ENCODE peak calls at places on chromosome 14, in five cellular contexts. One of them, this sample, is unnamed.

GRCh38 chr14:54462048-54462447 is 20.9 kb upstream of the CNIH1 start:
- DNase-seq in cardiac fibroblast: peak; percentile 59
- DNase-seq in caudate nucleus: no peak
- DNase-seq in Right ventricle myocardium superior: no peak
- DNase-seq in DMS53: no peak
- DNase-seq in this sample: no peak

GRCh38 chr14:72847721-72848120 is 46.2 kb downstream of the DPF3 start:
- DNase-seq in DMS53: peak; percentile 2
- DNase-seq in caudate nucleus: no peak
- DNase-seq in Right ventricle myocardium superior: no peak
- DNase-seq in cardiac fibroblast: no peak
- DNase-seq in this sample: no peak

GRCh38 chr14:68589447-68590232 is 203.2 kb downstream of the ZFP36L1 start:
- DNase-seq in Right ventricle myocardium superior: peak; percentile 80
- DNase-seq in DMS53: no peak
- DNase-seq in caudate nucleus: no peak
- DNase-seq in cardiac fibroblast: peak; percentile 64
- DNase-seq in this sample: peak; percentile 79

GRCh38 chr14:64879635-64880381 is at the start of gene SPTB:
- DNase-seq in Right ventricle myocardium superior: peak; percentile 81
- DNase-seq in caudate nucleus: peak; percentile 61
- DNase-seq in DMS53: peak; percentile 85
- DNase-seq in cardiac fibroblast: no peak
- DNase-seq in this sample: peak; percentile 70

GRCh38 chr14:103402700-103403099 is 17.5 kb downstream of the MARK3 start:
- DNase-seq in cardiac fibroblast: peak; percentile 45
- DNase-seq in caudate nucleus: no peak
- DNase-seq in DMS53: no peak
- DNase-seq in Right ventricle myocardium superior: no peak
- DNase-seq in this sample: no peak

GRCh38 chr14:64684091-64684490 is 20.1 kb upstream of the PLEKHG3 start:
- DNase-seq in DMS53: no peak
- DNase-seq in cardiac fibroblast: peak; percentile 33
- DNase-seq in caudate nucleus: no peak
- DNase-seq in Right ventricle myocardium superior: peak; percentile 61
- DNase-seq in this sample: peak; percentile 69

GRCh38 chr14:65840786-65841185 is 428.3 kb downstream of the FUT8 start:
- DNase-seq in Right ventricle myocardium superior: no peak
- DNase-seq in cardiac fibroblast: peak; percentile 18
- DNase-seq in caudate nucleus: no peak
- DNase-seq in DMS53: no peak
- DNase-seq in this sample: no peak

GRCh38 chr14:89616425-89617141 is 199.6 kb upstream of the FOXN3 start:
- DNase-seq in Right ventricle myocardium superior: no peak
- DNase-seq in caudate nucleus: no peak
- DNase-seq in DMS53: peak; percentile 25
- DNase-seq in cardiac fibroblast: peak; percentile 63
- DNase-seq in this sample: no peak

GRCh38 chr14:98834119-98834518 is 437.9 kb downstream of the BCL11B start:
- DNase-seq in cardiac fibroblast: no peak
- DNase-seq in caudate nucleus: no peak
- DNase-seq in Right ventricle myocardium superior: no peak
- DNase-seq in DMS53: no peak
- DNase-seq in this sample: no peak

GRCh38 chr14:29348504-29348903 is 579.1 kb downstream of the PRKD1 start:
- DNase-seq in cardiac fibroblast: peak; percentile 66
- DNase-seq in DMS53: no peak
- DNase-seq in Right ventricle myocardium superior: no peak
- DNase-seq in caudate nucleus: no peak
- DNase-seq in this sample: no peak

GRCh38 chr14:99855271-99855670 is 62.1 kb downstream of the EML1 start:
- DNase-seq in Right ventricle myocardium superior: no peak
- DNase-seq in caudate nucleus: no peak
- DNase-seq in DMS53: no peak
- DNase-seq in cardiac fibroblast: no peak
- DNase-seq in this sample: no peak

GRCh38 chr14:49636866-49637265 is 1.8 kb upstream of the DNAAF2 start:
- DNase-seq in cardiac fibroblast: no peak
- DNase-seq in Right ventricle myocardium superior: no peak
- DNase-seq in caudate nucleus: no peak
- DNase-seq in DMS53: no peak
- DNase-seq in this sample: no peak

GRCh38 chr14:104332634-104333270 is 194.4 kb downstream of the KIF26A start:
- DNase-seq in DMS53: no peak
- DNase-seq in Right ventricle myocardium superior: peak; percentile 41
- DNase-seq in cardiac fibroblast: no peak
- DNase-seq in caudate nucleus: no peak
- DNase-seq in this sample: no peak

GRCh38 chr14:103711516-103712431 is 3.5 kb downstream of the XRCC3 start:
- DNase-seq in DMS53: no peak
- DNase-seq in caudate nucleus: peak; percentile 52
- DNase-seq in cardiac fibroblast: no peak
- DNase-seq in Right ventricle myocardium superior: peak; percentile 75
- DNase-seq in this sample: peak; percentile 45

GRCh38 chr14:80523518-80524117 is 312.3 kb upstream of the DIO2 start:
- DNase-seq in cardiac fibroblast: peak; percentile 54
- DNase-seq in Right ventricle myocardium superior: no peak
- DNase-seq in DMS53: peak; percentile 47
- DNase-seq in caudate nucleus: no peak
- DNase-seq in this sample: no peak

GRCh38 chr14:72636094-72636493 is 257.8 kb downstream of the DPF3 start:
- DNase-seq in cardiac fibroblast: no peak
- DNase-seq in Right ventricle myocardium superior: no peak
- DNase-seq in DMS53: no peak
- DNase-seq in caudate nucleus: no peak
- DNase-seq in this sample: no peak

GRCh38 chr14:75589896-75590295 is 11.5 kb downstream of the FLVCR2 start:
- DNase-seq in DMS53: no peak
- DNase-seq in Right ventricle myocardium superior: no peak
- DNase-seq in cardiac fibroblast: no peak
- DNase-seq in caudate nucleus: no peak
- DNase-seq in this sample: no peak

GRCh38 chr14:31829256-31829923 is 247.7 kb upstream of the ARHGAP5 start:
- DNase-seq in cardiac fibroblast: peak; percentile 92
- DNase-seq in DMS53: peak; percentile 19
- DNase-seq in caudate nucleus: no peak
- DNase-seq in Right ventricle myocardium superior: no peak
- DNase-seq in this sample: no peak

GRCh38 chr14:65348137-65348536 is 64.4 kb upstream of the FUT8 start:
- DNase-seq in cardiac fibroblast: no peak
- DNase-seq in Right ventricle myocardium superior: no peak
- DNase-seq in caudate nucleus: no peak
- DNase-seq in DMS53: no peak
- DNase-seq in this sample: no peak

GRCh38 chr14:22567437-22567836 is 21.6 kb downstream of the DAD1 start:
- DNase-seq in Right ventricle myocardium superior: no peak
- DNase-seq in cardiac fibroblast: no peak
- DNase-seq in DMS53: peak; percentile 45
- DNase-seq in caudate nucleus: no peak
- DNase-seq in this sample: no peak

GRCh38 chr14:92679246-92679645 is 69.2 kb downstream of the LGMN start:
- DNase-seq in DMS53: no peak
- DNase-seq in caudate nucleus: no peak
- DNase-seq in Right ventricle myocardium superior: no peak
- DNase-seq in cardiac fibroblast: no peak
- DNase-seq in this sample: no peak

GRCh38 chr14:83559721-83560120 is 1970.2 kb upstream of the FLRT2 start:
- DNase-seq in DMS53: no peak
- DNase-seq in caudate nucleus: no peak
- DNase-seq in Right ventricle myocardium superior: no peak
- DNase-seq in cardiac fibroblast: peak; percentile 5
- DNase-seq in this sample: no peak

GRCh38 chr14:58713677-58714076 is 75.9 kb downstream of the DACT1 start:
- DNase-seq in Right ventricle myocardium superior: no peak
- DNase-seq in caudate nucleus: no peak
- DNase-seq in DMS53: no peak
- DNase-seq in cardiac fibroblast: no peak
- DNase-seq in this sample: no peak

This sample was measured in heart right ventricle.